ENCODE peak calls at places on chromosome 14, in eight cellular contexts. Y is spleen; F is suprapubic skin; C is CD8-positive, alpha-beta memory T cell; M is Panc1; J is endodermal cell; V is CD4-positive, alpha-beta memory T cell; E is lung. P is an unnamed sample.

GRCh38 chr14:36301159-36301558 is 19.3 kb downstream of the MBIP start:
- DNase-seq in C (no peak), F (no peak), M (no peak), J (no peak), V (no peak), Y (no peak), E (no peak), P (no peak)

GRCh38 chr14:81390706-81391105 is 9.4 kb downstream of the STON2 start:
- DNase-seq in Y (no peak), V (no peak), E (no peak), F (no peak), C (no peak), J (no peak), M (no peak), P (no peak)

GRCh38 chr14:23883684-23884540 is 69.7 kb upstream of the DHRS4 start:
- DNase-seq in V (no peak), Y (no peak), M (no peak), C (no peak), E (no peak), F (no peak), J (no peak), P (no peak)

GRCh38 chr14:91246051-91246852 is 1.7 kb upstream of the GPR68 start:
- DNase-seq in M (no peak), V (peak; percentile 98), Y (peak; percentile 78), F (no peak), J (no peak), E (no peak), C (peak; percentile 83), P (no peak)

GRCh38 chr14:76439237-76439775 is 63.4 kb downstream of the ESRRB start:
- DNase-seq in C (no peak), V (no peak), E (no peak), M (no peak), Y (no peak), F (no peak), J (no peak), P (no peak)

GRCh38 chr14:77406718-77407117 is 16.6 kb downstream of the NOXRED1 start:
- DNase-seq in M (no peak), E (no peak), F (no peak), Y (no peak), J (no peak), C (no peak), V (no peak), P (no peak)

GRCh38 chr14:94177806-94178205 is 3.7 kb downstream of the PPP4R4 start:
- DNase-seq in V (no peak), C (no peak), M (no peak), J (no peak), F (no peak), E (no peak), Y (no peak), P (no peak)

GRCh38 chr14:24196071-24197061 is 1.1 kb upstream of the TM9SF1 start:
- DNase-seq in Y (no peak), E (no peak), V (no peak), M (no peak), C (no peak), F (no peak), J (no peak), P (no peak)

GRCh38 chr14:75350505-75351060 is 72.0 kb downstream of the FOS start:
- DNase-seq in C (no peak), E (no peak), Y (no peak), J (no peak), V (no peak), F (no peak), M (no peak), P (no peak)
- H3K4me1 ChIP-seq in C (no peaks in the 10 kb centered on the region), E (no peaks in the 10 kb centered on the region), Y (no peaks in the 10 kb centered on the region), J (no peaks in the 10 kb centered on the region), V (no peaks in the 10 kb centered on the region), F (no peaks in the 10 kb centered on the region), M (no peaks in the 10 kb centered on the region), P (no peaks in the 10 kb centered on the region)

GRCh38 chr14:59343585-59343984 is 121.6 kb downstream of the GPR135 start:
- DNase-seq in Y (no peak), V (no peak), M (no peak), E (no peak), J (peak; percentile 49), C (no peak), F (no peak), P (no peak)

GRCh38 chr14:59342516-59343484 is 122.4 kb downstream of the GPR135 start:
- DNase-seq in Y (no peak), J (peak; percentile 53), M (no peak), V (no peak), E (no peak), C (no peak), F (no peak), P (no peak)

GRCh38 chr14:59346796-59347510 is 118.2 kb downstream of the GPR135 start:
- DNase-seq in M (no peak), C (no peak), F (no peak), E (no peak), V (no peak), J (no peak), Y (no peak), P (no peak)

GRCh38 chr14:59346329-59346728 is 118.9 kb downstream of the GPR135 start:
- DNase-seq in C (no peak), F (no peak), E (no peak), Y (no peak), J (no peak), V (no peak), M (no peak), P (no peak)

GRCh38 chr14:59344711-59345455 is 120.3 kb downstream of the GPR135 start:
- DNase-seq in F (no peak), Y (no peak), C (no peak), V (no peak), M (no peak), E (no peak), J (no peak), P (no peak)
- H3K4me1 ChIP-seq in F (peaks cover 16% of the 10 kb centered on the region), Y (no peaks in the 10 kb centered on the region), C (no peaks in the 10 kb centered on the region), V (no peaks in the 10 kb centered on the region), M (no peaks in the 10 kb centered on the region), E (peaks cover 40% of the 10 kb centered on the region), J (peaks cover 3% of the 10 kb centered on the region), P (peaks cover 65% of the 10 kb centered on the region)

GRCh38 chr14:64510127-64510808 is 5.7 kb downstream of the ZBTB1 start:
- DNase-seq in M (no peak), Y (no peak), C (no peak), F (no peak), E (no peak), J (no peak), V (no peak), P (no peak)
- H3K4me1 ChIP-seq in M (peaks cover 33% of the 10 kb centered on the region), Y (peaks cover 93% of the 10 kb centered on the region), C (peaks cover 80% of the 10 kb centered on the region), F (peaks cover 93% of the 10 kb centered on the region), E (peaks cover 30% of the 10 kb centered on the region), J (peaks cover 9% of the 10 kb centered on the region), V (peaks cover 86% of the 10 kb centered on the region), P (peaks cover 90% of the 10 kb centered on the region)

GRCh38 chr14:61696753-61697318 is 1.5 kb downstream of the HIF1A start:
- DNase-seq in J (no peak), C (no peak), M (no peak), V (no peak), F (no peak), Y (no peak), E (no peak), P (no peak)
- H3K4me1 ChIP-seq in J (peaks cover 3% of the 10 kb centered on the region), C (peaks cover 47% of the 10 kb centered on the region), M (peaks cover 15% of the 10 kb centered on the region), V (peaks cover 57% of the 10 kb centered on the region), F (peaks cover 43% of the 10 kb centered on the region), Y (peaks cover 55% of the 10 kb centered on the region), E (peaks cover 17% of the 10 kb centered on the region), P (peaks cover 49% of the 10 kb centered on the region)